ENCODE peak calls at places on chromosomes 2 and 18, in seven cellular contexts. A is H1, M is WTC11, V is GM12878, Z is HCT116, N is K562, G is HepG2. P is an unnamed sample.

GRCh38 chr2:108268001-108268400 is 20.7 kb upstream of the SULT1C2 start:
- DNase-seq in G (no peak), M (no peak), V (no peak), A (no peak), Z (no peak), N (no peak), P (no peak)

GRCh38 chr2:235591921-235592320 is 98.1 kb downstream of the AGAP1 start:
- DNase-seq in V (no peak), G (no peak), N (no peak), M (no peak), Z (no peak), A (no peak), P (no peak)

GRCh38 chr2:232376260-232376659 is 2.3 kb upstream of the ALPP start:
- DNase-seq in V (no peak), A (no peak), M (peak; percentile 1), G (no peak), Z (no peak), N (no peak), P (no peak)

GRCh38 chr18:79245517-79246001 is 150.2 kb upstream of the NFATC1 start:
- DNase-seq in V (no peak), G (no peak), Z (peak; percentile 83), A (no peak), N (no peak), M (no peak), P (no peak)

GRCh38 chr2:160294889-160295288 is 94.8 kb upstream of the ITGB6 start:
- DNase-seq in M (no peak), A (no peak), V (no peak), Z (no peak), N (no peak), G (no peak), P (no peak)

GRCh38 chr18:31450409-31450808 is 2.9 kb downstream of the DSG3 start:
- DNase-seq in G (no peak), Z (no peak), A (no peak), V (no peak), N (no peak), M (no peak), P (no peak)

GRCh38 chr2:209460151-209460761 is 36.4 kb downstream of the MAP2 start:
- DNase-seq in A (no peak), M (no peak), N (no peak), V (no peak), Z (no peak), G (no peak), P (no peak)

GRCh38 chr2:60483400-60483799 is 70.1 kb downstream of the BCL11A start:
- DNase-seq in A (no peak), N (no peak), Z (no peak), V (no peak), M (no peak), G (no peak), P (no peak)

GRCh38 chr2:165952600-165953210 is 871 bp downstream of the TTC21B start:
- DNase-seq in V (no peak), A (no peak), M (no peak), G (peak; percentile 12), Z (no peak), N (peak; percentile 43), P (no peak)

GRCh38 chr2:173264603-173265366 is 89.9 kb upstream of the CDCA7 start:
- DNase-seq in G (no peak), Z (no peak), N (peak; percentile 21), V (peak; percentile 55), M (no peak), A (no peak), P (no peak)

GRCh38 chr18:35590935-35591334 is 9.4 kb downstream of the GALNT1 start:
- DNase-seq in V (no peak), G (peak; percentile 51), N (no peak), Z (no peak), M (no peak), A (no peak), P (no peak)

GRCh38 chr2:86274918-86275275 is 62.5 kb downstream of the REEP1 start:
- DNase-seq in Z (no peak), M (no peak), V (peak; percentile 60), A (no peak), N (no peak), G (no peak), P (no peak)

GRCh38 chr18:62637807-62638687 is 77.3 kb upstream of the PHLPP1 start:
- DNase-seq in M (peak; percentile 78), G (peak; percentile 28), A (peak; percentile 81), N (peak; percentile 70), V (no peak), Z (peak; percentile 44), P (peak; percentile 59)

GRCh38 chr2:171482877-171483276 is 39.4 kb upstream of the CYBRD1 start:
- DNase-seq in N (no peak), G (no peak), Z (no peak), A (no peak), M (no peak), V (no peak), P (no peak)

GRCh38 chr18:22108674-22109073 is 60.7 kb upstream of the GATA6 start:
- DNase-seq in V (no peak), G (peak; percentile 47), A (no peak), Z (peak; percentile 7), M (peak; percentile 21), N (no peak), P (peak; percentile 48)

GRCh38 chr2:231925303-231926179 is 655 bp downstream of the NPPC start:
- DNase-seq in M (peak; percentile 88), G (peak; percentile 73), A (peak; percentile 93), Z (peak; percentile 47), N (peak; percentile 83), V (no peak), P (peak; percentile 84)

GRCh38 chr2:33458248-33458819 is 18.1 kb upstream of the RASGRP3 start:
- DNase-seq in G (no peak), A (no peak), V (no peak), N (no peak), M (no peak), Z (no peak), P (no peak)

GRCh38 chr2:33452545-33452944 is 23.9 kb upstream of the RASGRP3 start:
- DNase-seq in Z (no peak), V (no peak), M (no peak), G (no peak), A (no peak), N (no peak), P (no peak)

GRCh38 chr2:33459745-33460144 is 16.7 kb upstream of the RASGRP3 start:
- DNase-seq in G (no peak), Z (no peak), V (no peak), A (no peak), N (no peak), M (no peak), P (no peak)

GRCh38 chr2:33453905-33454479 is 22.5 kb upstream of the RASGRP3 start:
- DNase-seq in M (no peak), V (no peak), Z (no peak), A (no peak), N (no peak), G (no peak), P (no peak)

DNA sequence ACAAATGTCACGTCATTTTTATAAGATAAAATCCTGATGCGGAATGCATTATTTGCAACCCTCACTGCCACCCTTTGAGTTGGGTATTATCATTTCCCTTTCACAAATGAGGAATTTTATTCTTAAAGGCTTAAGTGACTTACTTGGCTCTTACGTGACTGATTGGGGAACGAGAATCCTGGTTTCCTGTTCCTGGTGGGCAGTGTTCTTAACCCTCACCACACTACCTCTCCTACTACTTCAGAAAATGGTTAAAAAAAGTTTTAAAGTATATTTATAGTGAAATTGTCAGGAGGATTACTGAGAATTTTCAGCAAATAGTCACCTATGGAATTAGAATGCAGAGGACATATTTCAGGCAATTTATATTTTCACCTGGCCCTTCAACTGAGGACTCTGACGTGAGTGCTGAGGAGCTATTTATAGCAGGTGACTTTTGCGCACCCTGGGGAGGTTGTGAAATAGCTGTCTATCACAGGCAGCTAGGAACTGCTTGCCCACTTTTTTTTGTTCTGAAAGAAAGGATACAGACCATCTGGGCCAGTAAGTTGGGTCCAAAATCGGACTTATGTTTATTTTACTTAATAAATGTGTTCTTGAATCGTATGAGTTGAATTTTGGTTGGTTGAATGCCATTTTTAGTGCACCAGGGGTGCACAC is 18.7 kb upstream of the RASGRP3 start:
- DNase-seq in Z (no peak), A (no peak), M (no peak), V (no peak), G (no peak), N (peak; percentile 20), P (no peak)
- TF ChIP-seq SP1 in Z (no peak), A (no peak), M (no peak), V (no peak), G (no peak), N (no peak), P (no peak)

GRCh38 chr2:240597054-240597418 is 10.5 kb downstream of the CAPN10 start:
- DNase-seq in A (no peak), G (no peak), Z (no peak), N (no peak), M (peak; percentile 6), V (no peak), P (no peak)

GRCh38 chr2:240596080-240596460 is 9.5 kb downstream of the CAPN10 start:
- DNase-seq in G (no peak), A (no peak), Z (no peak), N (no peak), V (no peak), M (peak; percentile 8), P (no peak)

GRCh38 chr2:240594511-240595380 is 8.2 kb downstream of the CAPN10 start:
- DNase-seq in M (peak; percentile 9), A (no peak), V (no peak), G (no peak), Z (no peak), N (no peak), P (no peak)

GRCh38 chr2:240596491-240596931 is 10.0 kb downstream of the CAPN10 start:
- DNase-seq in N (no peak), M (no peak), V (no peak), Z (no peak), A (no peak), G (no peak), P (no peak)

GRCh38 chr2:240595381-240596079 is 9.0 kb downstream of the CAPN10 start:
- DNase-seq in M (peak; percentile 80), A (peak; percentile 83), Z (no peak), N (peak; percentile 55), V (no peak), G (peak; percentile 64), P (peak; percentile 57)
- TF ChIP-seq SP1 in M (no peak), A (no peak), Z (no peak), N (no peak), V (no peak), G (no peak), P (no peak)

GRCh38 chr2:36556847-36557246 is 41.1 kb downstream of the FEZ2 start:
- DNase-seq in G (no peak), A (no peak), M (no peak), N (no peak), V (no peak), Z (no peak), P (no peak)
- TF ChIP-seq SP1 in G (no peak), A (no peak), M (no peak), N (no peak), V (no peak), Z (no peak), P (no peak)

DNA sequence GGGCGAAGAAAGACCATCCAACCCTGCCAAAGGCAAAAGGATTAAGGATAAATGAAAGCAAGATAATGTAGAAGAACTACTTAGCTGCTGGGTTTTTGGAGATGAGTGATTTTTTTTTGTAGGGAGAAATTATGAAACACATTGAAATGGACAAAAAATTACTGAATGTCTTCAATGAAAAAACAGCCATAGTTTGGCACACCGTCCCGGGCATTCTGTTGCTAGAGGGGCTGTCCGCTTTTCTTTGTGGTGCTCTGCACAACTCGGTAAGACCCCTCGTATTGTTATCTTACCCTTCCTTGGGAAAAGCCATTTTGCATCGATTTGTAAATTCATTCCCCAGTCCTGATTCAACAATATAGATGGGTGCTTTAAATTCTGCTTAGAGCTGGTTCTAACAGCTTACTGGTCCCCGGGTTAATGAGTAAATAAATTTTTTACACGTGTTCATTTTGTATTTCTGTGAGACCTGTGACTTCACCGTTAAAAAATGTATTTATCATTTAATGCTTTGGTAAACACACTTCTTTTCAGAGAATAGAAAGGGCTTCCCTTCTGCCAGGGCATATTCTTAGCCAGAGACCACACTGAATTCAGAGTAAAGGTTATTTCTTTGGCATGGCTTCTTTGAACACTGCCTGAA is 922 bp upstream of the LAPTM4A start:
- DNase-seq in N (no peak), Z (no peak), A (no peak), G (peak; percentile 66), V (no peak), M (no peak), P (no peak)
- TF ChIP-seq SP1 in N (no peak), Z (no peak), A (no peak), G (no peak), V (no peak), M (no peak), P (no peak)

P was measured in HEK293T.